ENCODE peak calls at places on chromosomes 2 and 18, in seven cellular contexts. One of them, this sample, is unnamed.

GRCh38 chr18:44789704-44790103 is 109.0 kb downstream of the SETBP1 start:
- DNase-seq in pancreas: no peak
- DNase-seq in NCI-H2171: no peak
- DNase-seq in fibroblast of pulmonary artery: peak; percentile 35
- DNase-seq in H4: peak; percentile 56
- DNase-seq in Peyer's patch: no peak
- DNase-seq in HS-5: no peak
- DNase-seq in this sample: peak; percentile 74

GRCh38 chr2:186256540-186256939 is 229.5 kb upstream of the ZC3H15 start:
- DNase-seq in pancreas: no peak
- DNase-seq in NCI-H2171: peak; percentile 11
- DNase-seq in fibroblast of pulmonary artery: peak; percentile 66
- DNase-seq in H4: peak; percentile 54
- DNase-seq in Peyer's patch: no peak
- DNase-seq in HS-5: no peak
- DNase-seq in this sample: peak; percentile 67

GRCh38 chr2:25316101-25316500 is 25.6 kb downstream of the DNMT3A start:
- DNase-seq in pancreas: no peak
- DNase-seq in NCI-H2171: no peak
- DNase-seq in fibroblast of pulmonary artery: no peak
- DNase-seq in H4: no peak
- DNase-seq in Peyer's patch: no peak
- DNase-seq in HS-5: no peak
- DNase-seq in this sample: no peak

GRCh38 chr2:166610180-166610919 is 116.3 kb upstream of the SCN7A start:
- DNase-seq in pancreas: no peak
- DNase-seq in NCI-H2171: no peak
- DNase-seq in fibroblast of pulmonary artery: no peak
- DNase-seq in H4: no peak
- DNase-seq in Peyer's patch: no peak
- DNase-seq in HS-5: no peak
- DNase-seq in this sample: no peak

GRCh38 chr2:220165401-220165800 is 538.0 kb downstream of the SLC4A3 start:
- DNase-seq in pancreas: peak; percentile 55
- DNase-seq in NCI-H2171: peak; percentile 13
- DNase-seq in fibroblast of pulmonary artery: no peak
- DNase-seq in H4: no peak
- DNase-seq in Peyer's patch: no peak
- DNase-seq in HS-5: no peak
- DNase-seq in this sample: no peak

GRCh38 chr2:134460583-134460998 is 206.7 kb downstream of the MGAT5 start:
- DNase-seq in pancreas: peak; percentile 86
- DNase-seq in NCI-H2171: peak; percentile 92
- DNase-seq in fibroblast of pulmonary artery: peak; percentile 74
- DNase-seq in H4: peak; percentile 44
- DNase-seq in Peyer's patch: peak; percentile 71
- DNase-seq in HS-5: no peak
- DNase-seq in this sample: peak; percentile 64

GRCh38 chr2:193332938-193333337 is 1138.2 kb upstream of the TMEFF2 start:
- DNase-seq in pancreas: no peak
- DNase-seq in NCI-H2171: no peak
- DNase-seq in fibroblast of pulmonary artery: no peak
- DNase-seq in H4: no peak
- DNase-seq in Peyer's patch: no peak
- DNase-seq in HS-5: peak; percentile 59
- DNase-seq in this sample: no peak

GRCh38 chr2:231573096-231573495 is 19.6 kb upstream of the TEX44 start:
- DNase-seq in pancreas: no peak
- DNase-seq in NCI-H2171: no peak
- DNase-seq in fibroblast of pulmonary artery: no peak
- DNase-seq in H4: no peak
- DNase-seq in Peyer's patch: no peak
- DNase-seq in HS-5: no peak
- DNase-seq in this sample: no peak

This sample was measured in fibroblast of the aortic adventitia.